ENCODE peak calls at places on chromosomes 12 and 14, in five cellular contexts. One of them, this sample, is unnamed.

GRCh38 chr14:75022655-75023054 is 19.9 kb downstream of the EIF2B2 start:
- DNase-seq in astrocyte of the cerebellum: no peak
- DNase-seq in lung: no peak
- DNase-seq in AG04449: no peak
- DNase-seq in psoas muscle: peak; percentile 43
- DNase-seq in this sample: peak; percentile 20

GRCh38 chr14:62143235-62143634 is 381.0 kb downstream of the SNAPC1 start:
- DNase-seq in AG04449: peak; percentile 16
- DNase-seq in astrocyte of the cerebellum: peak; percentile 33
- DNase-seq in lung: no peak
- DNase-seq in psoas muscle: no peak
- DNase-seq in this sample: peak; percentile 54

GRCh38 chr12:123269395-123269892 is 2.2 kb downstream of the CDK2AP1 start:
- DNase-seq in astrocyte of the cerebellum: peak; percentile 39
- DNase-seq in psoas muscle: peak; percentile 67
- DNase-seq in AG04449: no peak
- DNase-seq in lung: no peak
- DNase-seq in this sample: peak; percentile 73

GRCh38 chr12:117024961-117025480 is 74.2 kb downstream of the TESC start:
- DNase-seq in psoas muscle: no peak
- DNase-seq in astrocyte of the cerebellum: no peak
- DNase-seq in lung: no peak
- DNase-seq in AG04449: no peak
- DNase-seq in this sample: no peak

GRCh38 chr12:49633703-49634311 is 10.4 kb downstream of the PRPF40B start:
- DNase-seq in AG04449: no peak
- DNase-seq in psoas muscle: no peak
- DNase-seq in lung: no peak
- DNase-seq in astrocyte of the cerebellum: no peak
- DNase-seq in this sample: no peak

GRCh38 chr12:96236221-96236822 is 42.1 kb downstream of the ELK3 start:
- DNase-seq in AG04449: no peak
- DNase-seq in lung: no peak
- DNase-seq in astrocyte of the cerebellum: peak; percentile 77
- DNase-seq in psoas muscle: peak; percentile 60
- DNase-seq in this sample: peak; percentile 75

GRCh38 chr12:69988601-69989194 is 163.7 kb downstream of the MYRFL start:
- DNase-seq in AG04449: peak; percentile 63
- DNase-seq in psoas muscle: no peak
- DNase-seq in astrocyte of the cerebellum: no peak
- DNase-seq in lung: no peak
- DNase-seq in this sample: peak; percentile 86

GRCh38 chr12:71589478-71589881 is 74.2 kb downstream of the ZFC3H1 start:
- DNase-seq in lung: no peak
- DNase-seq in astrocyte of the cerebellum: no peak
- DNase-seq in psoas muscle: no peak
- DNase-seq in AG04449: no peak
- DNase-seq in this sample: peak; percentile 20

GRCh38 chr12:101933866-101934514 is 56.6 kb downstream of the DRAM1 start:
- DNase-seq in psoas muscle: peak; percentile 48
- DNase-seq in lung: no peak
- DNase-seq in astrocyte of the cerebellum: no peak
- DNase-seq in AG04449: no peak
- DNase-seq in this sample: no peak
- TF ChIP-seq CTCF in psoas muscle: no peak
- TF ChIP-seq CTCF in lung: no peak
- TF ChIP-seq CTCF in astrocyte of the cerebellum: no peak
- TF ChIP-seq CTCF in AG04449: no peak
- TF ChIP-seq CTCF in this sample: no peak

GRCh38 chr12:110579239-110579888 is 3.8 kb downstream of the PPTC7 start:
- DNase-seq in AG04449: no peak
- DNase-seq in psoas muscle: no peak
- DNase-seq in astrocyte of the cerebellum: no peak
- DNase-seq in lung: no peak
- DNase-seq in this sample: no peak
- H3K4me3 ChIP-seq in AG04449: no peak overlapping the region
- H3K4me3 ChIP-seq in psoas muscle: peak overlapping the region; percentile 95
- H3K4me3 ChIP-seq in astrocyte of the cerebellum: no peak overlapping the region
- H3K4me3 ChIP-seq in lung: no peak overlapping the region
- H3K4me3 ChIP-seq in this sample: no peak overlapping the region

GRCh38 chr12:82758743-82759142 is 72.0 kb downstream of the TMTC2 start:
- DNase-seq in AG04449: no peak
- DNase-seq in psoas muscle: no peak
- DNase-seq in lung: no peak
- DNase-seq in astrocyte of the cerebellum: no peak
- DNase-seq in this sample: no peak
- TF ChIP-seq CTCF in AG04449: no peak
- TF ChIP-seq CTCF in psoas muscle: no peak
- TF ChIP-seq CTCF in lung: no peak
- TF ChIP-seq CTCF in astrocyte of the cerebellum: no peak
- TF ChIP-seq CTCF in this sample: no peak

GRCh38 chr14:100030441-100031153 is 34.6 kb upstream of the EVL start:
- DNase-seq in AG04449: peak; percentile 80
- DNase-seq in psoas muscle: no peak
- DNase-seq in lung: no peak
- DNase-seq in astrocyte of the cerebellum: peak; percentile 76
- DNase-seq in this sample: peak; percentile 88

GRCh38 chr14:100028990-100029677 is 36.1 kb upstream of the EVL start:
- DNase-seq in astrocyte of the cerebellum: no peak
- DNase-seq in psoas muscle: no peak
- DNase-seq in AG04449: no peak
- DNase-seq in lung: no peak
- DNase-seq in this sample: peak; percentile 32

GRCh38 chr14:100033347-100034052 is 31.7 kb upstream of the EVL start:
- DNase-seq in psoas muscle: no peak
- DNase-seq in AG04449: no peak
- DNase-seq in lung: no peak
- DNase-seq in astrocyte of the cerebellum: no peak
- DNase-seq in this sample: no peak

GRCh38 chr14:100032749-100033148 is 32.5 kb upstream of the EVL start:
- DNase-seq in psoas muscle: no peak
- DNase-seq in AG04449: no peak
- DNase-seq in astrocyte of the cerebellum: no peak
- DNase-seq in lung: no peak
- DNase-seq in this sample: no peak

GRCh38 chr14:100031506-100032281 is 33.5 kb upstream of the EVL start:
- DNase-seq in AG04449: peak; percentile 96
- DNase-seq in astrocyte of the cerebellum: peak; percentile 96
- DNase-seq in psoas muscle: peak; percentile 28
- DNase-seq in lung: peak; percentile 67
- DNase-seq in this sample: peak; percentile 98
- H3K4me3 ChIP-seq in AG04449: peak overlapping the region; percentile 57
- H3K4me3 ChIP-seq in astrocyte of the cerebellum: peak overlapping the region; percentile 38
- H3K4me3 ChIP-seq in psoas muscle: peak overlapping the region; percentile 23
- H3K4me3 ChIP-seq in lung: no peak overlapping the region
- H3K4me3 ChIP-seq in this sample: peak overlapping the region; percentile 56

GRCh38 chr14:93969082-93969828 is 7.1 kb downstream of the ASB2 start:
- DNase-seq in lung: no peak
- DNase-seq in psoas muscle: peak; percentile 57
- DNase-seq in AG04449: no peak
- DNase-seq in astrocyte of the cerebellum: no peak
- DNase-seq in this sample: no peak

GRCh38 chr14:93972618-93973205 is 3.7 kb downstream of the ASB2 start:
- DNase-seq in lung: no peak
- DNase-seq in astrocyte of the cerebellum: no peak
- DNase-seq in AG04449: no peak
- DNase-seq in psoas muscle: no peak
- DNase-seq in this sample: no peak

GRCh38 chr14:93971635-93972027 is 4.7 kb downstream of the ASB2 start:
- DNase-seq in astrocyte of the cerebellum: no peak
- DNase-seq in AG04449: no peak
- DNase-seq in psoas muscle: no peak
- DNase-seq in lung: no peak
- DNase-seq in this sample: no peak

GRCh38 chr14:93970967-93971634 is 5.3 kb downstream of the ASB2 start:
- DNase-seq in psoas muscle: no peak
- DNase-seq in AG04449: no peak
- DNase-seq in astrocyte of the cerebellum: no peak
- DNase-seq in lung: no peak
- DNase-seq in this sample: no peak

DNA sequence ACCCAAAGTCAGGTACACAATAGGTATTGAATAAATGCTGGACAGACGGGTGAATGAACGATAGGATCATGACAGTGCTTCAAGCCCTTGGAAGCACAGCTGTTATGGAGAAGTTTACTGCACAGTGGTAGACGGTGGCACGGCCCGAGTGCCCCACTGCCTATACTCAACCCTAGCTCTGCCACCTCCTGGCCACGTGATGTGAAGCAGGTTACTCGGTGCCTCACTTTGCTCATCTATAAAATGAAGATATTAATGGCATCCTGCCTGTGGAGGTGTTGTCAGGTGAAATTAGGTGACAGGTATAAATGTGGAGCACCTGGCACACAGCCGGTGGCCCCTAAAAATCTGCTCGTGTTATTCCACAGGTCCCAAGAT is 5.8 kb downstream of the ASB2 start:
- DNase-seq in AG04449: no peak
- DNase-seq in lung: no peak
- DNase-seq in astrocyte of the cerebellum: no peak
- DNase-seq in psoas muscle: no peak
- DNase-seq in this sample: peak; percentile 21
- TF ChIP-seq CTCF in AG04449: peak; percentile 24
- TF ChIP-seq CTCF in lung: peak; percentile 22
- TF ChIP-seq CTCF in astrocyte of the cerebellum: peak; percentile 15
- TF ChIP-seq CTCF in psoas muscle: peak; percentile 34
- TF ChIP-seq CTCF in this sample: peak; percentile 41

DNA sequence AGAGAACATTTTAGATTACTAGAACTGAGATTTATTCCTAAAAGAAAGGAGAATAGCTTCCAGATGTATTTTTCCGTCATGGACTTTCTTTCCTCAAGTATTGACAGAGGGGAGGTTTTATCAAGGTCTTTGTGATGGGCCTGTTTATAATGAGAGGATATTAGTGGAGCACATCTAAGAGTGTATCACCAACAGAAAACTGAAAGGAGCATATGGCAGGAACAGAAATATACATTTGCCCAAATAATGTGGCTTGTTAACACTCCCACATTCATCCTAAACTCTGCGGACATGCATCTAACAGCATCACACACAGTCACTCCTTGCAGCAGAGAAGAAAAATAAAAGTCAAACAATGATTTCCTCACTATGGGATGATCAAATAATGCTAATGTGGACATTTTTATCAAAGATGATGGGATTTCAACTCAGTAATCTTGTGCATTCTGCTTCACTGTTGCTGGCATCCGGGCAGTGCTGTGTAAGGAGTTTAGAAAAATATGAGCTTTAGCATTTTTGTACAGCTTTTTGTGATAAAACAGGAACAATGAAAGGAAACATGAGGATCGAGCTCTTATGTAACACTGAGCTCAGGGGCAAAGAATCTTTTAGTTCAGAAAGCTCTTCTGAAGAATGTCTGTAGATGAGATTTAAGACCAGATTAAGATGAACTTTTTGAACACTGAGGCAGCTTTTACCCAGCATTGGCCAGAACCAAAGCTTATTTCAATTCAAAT is 183.0 kb downstream of the EGLN3 start:
- DNase-seq in AG04449: no peak
- DNase-seq in lung: no peak
- DNase-seq in psoas muscle: no peak
- DNase-seq in astrocyte of the cerebellum: no peak
- DNase-seq in this sample: peak; percentile 90
- H3K4me3 ChIP-seq in AG04449: no peak overlapping the region
- H3K4me3 ChIP-seq in lung: no peak overlapping the region
- H3K4me3 ChIP-seq in psoas muscle: no peak overlapping the region
- H3K4me3 ChIP-seq in astrocyte of the cerebellum: no peak overlapping the region
- H3K4me3 ChIP-seq in this sample: no peak overlapping the region

GRCh38 chr14:87283547-87283946 is 709.4 kb downstream of the GALC start:
- DNase-seq in psoas muscle: no peak
- DNase-seq in astrocyte of the cerebellum: no peak
- DNase-seq in lung: no peak
- DNase-seq in AG04449: no peak
- DNase-seq in this sample: no peak

GRCh38 chr14:87286191-87286590 is 706.8 kb downstream of the GALC start:
- DNase-seq in lung: no peak
- DNase-seq in psoas muscle: no peak
- DNase-seq in AG04449: no peak
- DNase-seq in astrocyte of the cerebellum: no peak
- DNase-seq in this sample: no peak

GRCh38 chr14:87286826-87287225 is 706.2 kb downstream of the GALC start:
- DNase-seq in psoas muscle: no peak
- DNase-seq in astrocyte of the cerebellum: no peak
- DNase-seq in AG04449: no peak
- DNase-seq in lung: no peak
- DNase-seq in this sample: no peak
- TF ChIP-seq CTCF in psoas muscle: no peak
- TF ChIP-seq CTCF in astrocyte of the cerebellum: no peak
- TF ChIP-seq CTCF in AG04449: no peak
- TF ChIP-seq CTCF in lung: no peak
- TF ChIP-seq CTCF in this sample: no peak

GRCh38 chr14:52840916-52841315 is 49.5 kb upstream of the GNPNAT1 start:
- DNase-seq in AG04449: no peak
- DNase-seq in lung: no peak
- DNase-seq in psoas muscle: no peak
- DNase-seq in astrocyte of the cerebellum: no peak
- DNase-seq in this sample: peak; percentile 68

GRCh38 chr14:52837451-52837850 is 46.0 kb upstream of the GNPNAT1 start:
- DNase-seq in psoas muscle: no peak
- DNase-seq in astrocyte of the cerebellum: no peak
- DNase-seq in AG04449: no peak
- DNase-seq in lung: no peak
- DNase-seq in this sample: no peak

GRCh38 chr14:52833891-52834290 is 42.5 kb upstream of the GNPNAT1 start:
- DNase-seq in lung: no peak
- DNase-seq in astrocyte of the cerebellum: no peak
- DNase-seq in AG04449: no peak
- DNase-seq in psoas muscle: no peak
- DNase-seq in this sample: no peak

GRCh38 chr14:52834440-52834842 is 43.0 kb upstream of the GNPNAT1 start:
- DNase-seq in AG04449: peak; percentile 87
- DNase-seq in psoas muscle: no peak
- DNase-seq in astrocyte of the cerebellum: peak; percentile 63
- DNase-seq in lung: no peak
- DNase-seq in this sample: peak; percentile 81

DNA sequence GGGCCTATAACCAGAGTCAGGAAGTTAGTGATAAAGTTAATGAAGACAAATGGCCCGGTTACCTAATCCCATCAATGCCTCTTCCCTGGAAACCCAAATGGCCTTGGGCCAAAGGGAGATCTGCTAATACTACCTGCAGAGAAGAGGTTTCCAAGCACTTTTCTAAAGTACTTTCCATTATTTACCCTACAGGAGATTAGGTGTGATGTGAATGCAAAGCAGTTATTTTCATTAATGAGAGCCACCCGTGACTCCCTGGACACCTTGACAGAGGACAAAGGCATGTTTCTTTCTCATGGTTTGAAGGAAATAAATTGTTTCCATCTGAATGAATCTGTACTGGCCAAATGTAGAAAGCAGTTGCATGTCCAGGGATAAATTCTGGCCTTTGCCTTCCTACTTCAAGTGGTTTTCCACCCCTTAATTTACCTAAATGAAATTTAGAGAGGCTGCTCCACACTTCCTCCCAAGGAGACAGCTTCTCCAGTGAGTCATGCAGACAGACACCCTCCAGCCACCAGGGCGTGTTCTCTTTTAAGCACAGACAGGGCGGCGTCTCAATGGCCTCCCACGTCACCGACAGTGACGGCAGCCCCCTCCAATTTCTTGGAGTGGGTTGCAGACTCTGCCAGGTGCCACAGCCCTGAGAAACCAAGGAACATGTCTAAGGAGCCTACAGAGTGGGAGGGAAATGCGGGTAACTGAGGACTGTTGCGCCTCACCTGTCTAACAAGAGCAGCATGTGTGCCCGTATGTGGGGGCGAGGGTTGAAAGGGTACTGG is 43.9 kb upstream of the GNPNAT1 start:
- DNase-seq in lung: peak; percentile 30
- DNase-seq in astrocyte of the cerebellum: no peak
- DNase-seq in psoas muscle: peak; percentile 32
- DNase-seq in AG04449: no peak
- DNase-seq in this sample: peak; percentile 63
- H3K4me3 ChIP-seq in lung: no peak overlapping the region
- H3K4me3 ChIP-seq in astrocyte of the cerebellum: no peak overlapping the region
- H3K4me3 ChIP-seq in psoas muscle: no peak overlapping the region
- H3K4me3 ChIP-seq in AG04449: no peak overlapping the region
- H3K4me3 ChIP-seq in this sample: no peak overlapping the region